ENCODE peak calls at places on chromosomes 2 and 18, in seven cellular contexts. One of them, this sample, is unnamed.

GRCh38 chr2:172214252-172214651 is 111.6 kb upstream of the DLX2 start:
- DNase-seq in fibroblast of lung: no peak
- DNase-seq in bronchial epithelial cell: peak
- DNase-seq in spleen: no peak
- DNase-seq in astrocyte of the spinal cord: no peak
- DNase-seq in epithelial cell of esophagus: peak
- DNase-seq in foreskin fibroblast: no peak
- DNase-seq in this sample: no peak

GRCh38 chr18:79496237-79496977 is 100.7 kb downstream of the NFATC1 start:
- DNase-seq in spleen: peak
- DNase-seq in epithelial cell of esophagus: no peak
- DNase-seq in foreskin fibroblast: no peak
- DNase-seq in astrocyte of the spinal cord: no peak
- DNase-seq in fibroblast of lung: no peak
- DNase-seq in bronchial epithelial cell: no peak
- DNase-seq in this sample: no peak

GRCh38 chr2:204365778-204366177 is 179.5 kb upstream of the PARD3B start:
- DNase-seq in foreskin fibroblast: no peak
- DNase-seq in bronchial epithelial cell: no peak
- DNase-seq in spleen: no peak
- DNase-seq in fibroblast of lung: no peak
- DNase-seq in astrocyte of the spinal cord: no peak
- DNase-seq in epithelial cell of esophagus: no peak
- DNase-seq in this sample: no peak

GRCh38 chr2:229342376-229342775 is 71.3 kb upstream of the PID1 start:
- DNase-seq in bronchial epithelial cell: peak
- DNase-seq in epithelial cell of esophagus: peak
- DNase-seq in fibroblast of lung: peak
- DNase-seq in foreskin fibroblast: no peak
- DNase-seq in astrocyte of the spinal cord: peak
- DNase-seq in spleen: no peak
- DNase-seq in this sample: peak

GRCh38 chr18:5895886-5896740 is 791 bp upstream of the TMEM200C start:
- DNase-seq in fibroblast of lung: peak
- DNase-seq in bronchial epithelial cell: no peak
- DNase-seq in epithelial cell of esophagus: no peak
- DNase-seq in foreskin fibroblast: no peak
- DNase-seq in spleen: peak
- DNase-seq in astrocyte of the spinal cord: peak
- DNase-seq in this sample: no peak

GRCh38 chr2:23662941-23663729 is 263.8 kb downstream of the ATAD2B start:
- DNase-seq in astrocyte of the spinal cord: no peak
- DNase-seq in fibroblast of lung: no peak
- DNase-seq in epithelial cell of esophagus: no peak
- DNase-seq in foreskin fibroblast: no peak
- DNase-seq in bronchial epithelial cell: no peak
- DNase-seq in spleen: no peak
- DNase-seq in this sample: no peak

GRCh38 chr2:19675003-19675629 is 226.7 kb downstream of the TTC32 start:
- DNase-seq in astrocyte of the spinal cord: no peak
- DNase-seq in spleen: no peak
- DNase-seq in bronchial epithelial cell: no peak
- DNase-seq in fibroblast of lung: no peak
- DNase-seq in epithelial cell of esophagus: no peak
- DNase-seq in foreskin fibroblast: no peak
- DNase-seq in this sample: no peak

GRCh38 chr18:63882333-63883141 is 5.0 kb upstream of the SERPINB2 start:
- DNase-seq in foreskin fibroblast: peak
- DNase-seq in epithelial cell of esophagus: peak
- DNase-seq in astrocyte of the spinal cord: peak
- DNase-seq in bronchial epithelial cell: peak
- DNase-seq in fibroblast of lung: peak
- DNase-seq in spleen: no peak
- DNase-seq in this sample: peak

GRCh38 chr2:157856157-157856455 is 20.0 kb downstream of the ACVR1 start:
- DNase-seq in fibroblast of lung: no peak
- DNase-seq in foreskin fibroblast: no peak
- DNase-seq in bronchial epithelial cell: no peak
- DNase-seq in epithelial cell of esophagus: no peak
- DNase-seq in spleen: no peak
- DNase-seq in astrocyte of the spinal cord: no peak
- DNase-seq in this sample: no peak

GRCh38 chr2:17334300-17334699 is 183.9 kb downstream of the RAD51AP2 start:
- DNase-seq in spleen: no peak
- DNase-seq in astrocyte of the spinal cord: no peak
- DNase-seq in epithelial cell of esophagus: no peak
- DNase-seq in foreskin fibroblast: no peak
- DNase-seq in fibroblast of lung: no peak
- DNase-seq in bronchial epithelial cell: no peak
- DNase-seq in this sample: no peak

GRCh38 chr2:106825161-106825560 is 60.8 kb downstream of the ST6GAL2 start:
- DNase-seq in foreskin fibroblast: no peak
- DNase-seq in bronchial epithelial cell: no peak
- DNase-seq in astrocyte of the spinal cord: peak
- DNase-seq in epithelial cell of esophagus: no peak
- DNase-seq in spleen: no peak
- DNase-seq in fibroblast of lung: peak
- DNase-seq in this sample: peak

GRCh38 chr2:3458396-3459184 is 60.7 kb downstream of the ADI1 start:
- DNase-seq in spleen: no peak
- DNase-seq in astrocyte of the spinal cord: no peak
- DNase-seq in bronchial epithelial cell: no peak
- DNase-seq in epithelial cell of esophagus: no peak
- DNase-seq in fibroblast of lung: no peak
- DNase-seq in foreskin fibroblast: no peak
- DNase-seq in this sample: no peak

GRCh38 chr2:106038598-106039375 is 155.3 kb downstream of the UXS1 start:
- DNase-seq in spleen: no peak
- DNase-seq in foreskin fibroblast: no peak
- DNase-seq in epithelial cell of esophagus: no peak
- DNase-seq in astrocyte of the spinal cord: no peak
- DNase-seq in fibroblast of lung: no peak
- DNase-seq in bronchial epithelial cell: peak
- DNase-seq in this sample: no peak

GRCh38 chr2:164735309-164735919 is 106.2 kb downstream of the COBLL1 start:
- DNase-seq in epithelial cell of esophagus: peak
- DNase-seq in astrocyte of the spinal cord: peak
- DNase-seq in fibroblast of lung: peak
- DNase-seq in bronchial epithelial cell: no peak
- DNase-seq in spleen: no peak
- DNase-seq in foreskin fibroblast: no peak
- DNase-seq in this sample: peak

GRCh38 chr18:36828157-36828629 is 609 bp downstream of the TPGS2 start:
- DNase-seq in spleen: no peak
- DNase-seq in foreskin fibroblast: peak
- DNase-seq in fibroblast of lung: peak
- DNase-seq in astrocyte of the spinal cord: peak
- DNase-seq in epithelial cell of esophagus: peak
- DNase-seq in bronchial epithelial cell: peak
- DNase-seq in this sample: peak

GRCh38 chr2:102084651-102085050 is 57.9 kb upstream of the IL1R1 start:
- DNase-seq in epithelial cell of esophagus: peak
- DNase-seq in foreskin fibroblast: no peak
- DNase-seq in spleen: no peak
- DNase-seq in fibroblast of lung: no peak
- DNase-seq in astrocyte of the spinal cord: peak
- DNase-seq in bronchial epithelial cell: peak
- DNase-seq in this sample: peak

GRCh38 chr2:139241256-139241655 is 461.1 kb upstream of the NXPH2 start:
- DNase-seq in bronchial epithelial cell: no peak
- DNase-seq in epithelial cell of esophagus: no peak
- DNase-seq in spleen: no peak
- DNase-seq in astrocyte of the spinal cord: no peak
- DNase-seq in foreskin fibroblast: no peak
- DNase-seq in fibroblast of lung: no peak
- DNase-seq in this sample: no peak

GRCh38 chr2:174607989-174608865 is 10.6 kb upstream of the WIPF1 start:
- DNase-seq in bronchial epithelial cell: no peak
- DNase-seq in epithelial cell of esophagus: no peak
- DNase-seq in spleen: no peak
- DNase-seq in astrocyte of the spinal cord: no peak
- DNase-seq in fibroblast of lung: no peak
- DNase-seq in foreskin fibroblast: no peak
- DNase-seq in this sample: no peak

GRCh38 chr2:84492571-84492970 is 23.7 kb upstream of the DNAH6 start:
- DNase-seq in astrocyte of the spinal cord: no peak
- DNase-seq in spleen: no peak
- DNase-seq in fibroblast of lung: no peak
- DNase-seq in foreskin fibroblast: no peak
- DNase-seq in epithelial cell of esophagus: no peak
- DNase-seq in bronchial epithelial cell: no peak
- DNase-seq in this sample: peak
- TF ChIP-seq CTCF in astrocyte of the spinal cord: peak
- TF ChIP-seq CTCF in spleen: no peak
- TF ChIP-seq CTCF in fibroblast of lung: peak
- TF ChIP-seq CTCF in foreskin fibroblast: peak
- TF ChIP-seq CTCF in epithelial cell of esophagus: no peak
- TF ChIP-seq CTCF in bronchial epithelial cell: no peak
- TF ChIP-seq CTCF in this sample: peak

GRCh38 chr2:238231809-238232208 is 8.0 kb downstream of the HES6 start:
- DNase-seq in fibroblast of lung: no peak
- DNase-seq in epithelial cell of esophagus: no peak
- DNase-seq in foreskin fibroblast: no peak
- DNase-seq in spleen: no peak
- DNase-seq in astrocyte of the spinal cord: no peak
- DNase-seq in bronchial epithelial cell: no peak
- DNase-seq in this sample: no peak

GRCh38 chr2:238233625-238234024 is 6.2 kb downstream of the HES6 start:
- DNase-seq in astrocyte of the spinal cord: no peak
- DNase-seq in epithelial cell of esophagus: no peak
- DNase-seq in spleen: no peak
- DNase-seq in bronchial epithelial cell: no peak
- DNase-seq in foreskin fibroblast: no peak
- DNase-seq in fibroblast of lung: no peak
- DNase-seq in this sample: no peak

GRCh38 chr2:238231251-238231793 is 8.5 kb downstream of the HES6 start:
- DNase-seq in foreskin fibroblast: peak
- DNase-seq in astrocyte of the spinal cord: peak
- DNase-seq in fibroblast of lung: peak
- DNase-seq in epithelial cell of esophagus: peak
- DNase-seq in spleen: peak
- DNase-seq in bronchial epithelial cell: peak
- DNase-seq in this sample: peak

GRCh38 chr2:238228700-238229099 is 11.1 kb downstream of the HES6 start:
- DNase-seq in astrocyte of the spinal cord: no peak
- DNase-seq in spleen: no peak
- DNase-seq in bronchial epithelial cell: no peak
- DNase-seq in epithelial cell of esophagus: no peak
- DNase-seq in fibroblast of lung: peak
- DNase-seq in foreskin fibroblast: no peak
- DNase-seq in this sample: no peak

GRCh38 chr2:238230699-238231098 is 9.1 kb downstream of the HES6 start:
- DNase-seq in spleen: no peak
- DNase-seq in epithelial cell of esophagus: no peak
- DNase-seq in foreskin fibroblast: no peak
- DNase-seq in bronchial epithelial cell: no peak
- DNase-seq in astrocyte of the spinal cord: no peak
- DNase-seq in fibroblast of lung: no peak
- DNase-seq in this sample: no peak
- H3K4me3 ChIP-seq in spleen: peak
- H3K4me3 ChIP-seq in epithelial cell of esophagus: peak
- H3K4me3 ChIP-seq in foreskin fibroblast: no peak
- H3K4me3 ChIP-seq in bronchial epithelial cell: no peak
- H3K4me3 ChIP-seq in astrocyte of the spinal cord: no peak
- H3K4me3 ChIP-seq in fibroblast of lung: no peak
- H3K4me3 ChIP-seq in this sample: no peak

DNA sequence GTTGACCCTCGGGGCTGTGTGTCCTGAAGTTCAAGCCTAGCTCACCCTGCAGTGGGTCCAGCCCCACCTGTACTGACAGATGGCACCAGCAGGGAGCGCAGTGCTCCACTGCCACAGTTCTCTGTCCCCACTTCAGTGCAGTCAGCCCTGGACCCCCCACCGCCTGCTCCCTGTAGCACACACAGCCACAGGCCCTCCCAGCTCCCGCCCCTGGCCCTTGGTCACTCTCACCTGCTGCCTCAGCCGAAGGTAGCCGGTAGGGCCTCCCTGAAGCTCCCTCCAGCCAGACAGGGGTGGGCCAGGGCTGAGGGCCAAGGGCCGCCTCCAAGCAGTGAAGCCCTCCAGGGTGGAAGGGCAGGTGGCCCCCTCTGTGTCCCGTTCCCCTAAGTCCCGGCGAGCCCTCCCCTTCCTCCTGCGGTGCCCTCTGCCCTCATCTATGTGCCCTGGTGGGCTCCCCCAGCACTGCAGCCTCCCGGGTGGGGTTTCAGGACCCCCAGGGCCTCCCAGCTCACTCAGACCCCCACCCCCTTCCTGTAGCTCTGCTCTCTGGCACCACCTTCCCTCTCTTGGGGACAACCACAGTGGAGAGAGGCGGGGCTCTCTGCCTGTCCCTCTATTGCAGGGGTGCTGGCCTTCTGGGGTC is 10.8 kb upstream of the ALPP start:
- DNase-seq in spleen: peak
- DNase-seq in bronchial epithelial cell: no peak
- DNase-seq in fibroblast of lung: no peak
- DNase-seq in foreskin fibroblast: no peak
- DNase-seq in astrocyte of the spinal cord: no peak
- DNase-seq in epithelial cell of esophagus: no peak
- DNase-seq in this sample: no peak
- TF ChIP-seq CTCF in spleen: no peak
- TF ChIP-seq CTCF in bronchial epithelial cell: peak
- TF ChIP-seq CTCF in fibroblast of lung: no peak
- TF ChIP-seq CTCF in foreskin fibroblast: no peak
- TF ChIP-seq CTCF in astrocyte of the spinal cord: no peak
- TF ChIP-seq CTCF in epithelial cell of esophagus: no peak
- TF ChIP-seq CTCF in this sample: peak

GRCh38 chr2:169693344-169693743 is 861 bp downstream of the CFAP210 start:
- DNase-seq in foreskin fibroblast: no peak
- DNase-seq in spleen: no peak
- DNase-seq in bronchial epithelial cell: no peak
- DNase-seq in fibroblast of lung: no peak
- DNase-seq in astrocyte of the spinal cord: no peak
- DNase-seq in epithelial cell of esophagus: no peak
- DNase-seq in this sample: no peak
- H3K4me3 ChIP-seq in foreskin fibroblast: peak
- H3K4me3 ChIP-seq in spleen: no peak
- H3K4me3 ChIP-seq in bronchial epithelial cell: no peak
- H3K4me3 ChIP-seq in fibroblast of lung: no peak
- H3K4me3 ChIP-seq in astrocyte of the spinal cord: no peak
- H3K4me3 ChIP-seq in epithelial cell of esophagus: no peak
- H3K4me3 ChIP-seq in this sample: no peak

GRCh38 chr2:217870528-217871011 is 132.2 kb downstream of the TNS1 start:
- DNase-seq in epithelial cell of esophagus: no peak
- DNase-seq in bronchial epithelial cell: no peak
- DNase-seq in astrocyte of the spinal cord: no peak
- DNase-seq in foreskin fibroblast: no peak
- DNase-seq in spleen: no peak
- DNase-seq in fibroblast of lung: no peak
- DNase-seq in this sample: no peak

GRCh38 chr2:217875556-217876252 is 127.1 kb downstream of the TNS1 start:
- DNase-seq in fibroblast of lung: no peak
- DNase-seq in spleen: no peak
- DNase-seq in foreskin fibroblast: peak
- DNase-seq in astrocyte of the spinal cord: no peak
- DNase-seq in epithelial cell of esophagus: no peak
- DNase-seq in bronchial epithelial cell: no peak
- DNase-seq in this sample: no peak

GRCh38 chr2:217875138-217875537 is 127.7 kb downstream of the TNS1 start:
- DNase-seq in astrocyte of the spinal cord: no peak
- DNase-seq in fibroblast of lung: no peak
- DNase-seq in epithelial cell of esophagus: no peak
- DNase-seq in spleen: no peak
- DNase-seq in foreskin fibroblast: peak
- DNase-seq in bronchial epithelial cell: no peak
- DNase-seq in this sample: no peak

GRCh38 chr2:217872319-217872718 is 130.5 kb downstream of the TNS1 start:
- DNase-seq in fibroblast of lung: no peak
- DNase-seq in bronchial epithelial cell: no peak
- DNase-seq in spleen: no peak
- DNase-seq in astrocyte of the spinal cord: no peak
- DNase-seq in epithelial cell of esophagus: no peak
- DNase-seq in foreskin fibroblast: no peak
- DNase-seq in this sample: no peak

GRCh38 chr2:217873371-217873770 is 129.4 kb downstream of the TNS1 start:
- DNase-seq in foreskin fibroblast: no peak
- DNase-seq in bronchial epithelial cell: no peak
- DNase-seq in epithelial cell of esophagus: no peak
- DNase-seq in astrocyte of the spinal cord: no peak
- DNase-seq in fibroblast of lung: no peak
- DNase-seq in spleen: no peak
- DNase-seq in this sample: no peak
- TF ChIP-seq CTCF in foreskin fibroblast: no peak
- TF ChIP-seq CTCF in bronchial epithelial cell: no peak
- TF ChIP-seq CTCF in epithelial cell of esophagus: no peak
- TF ChIP-seq CTCF in astrocyte of the spinal cord: no peak
- TF ChIP-seq CTCF in fibroblast of lung: no peak
- TF ChIP-seq CTCF in spleen: no peak
- TF ChIP-seq CTCF in this sample: no peak